ENCODE peak calls at places on chromosomes 4 and X, in eight cellular contexts. C, A, B, Q, P, O, X and T are unnamed samples.

GRCh38 chrX:153538424-153538823 is 21.0 kb downstream of the ATP2B3 start:
- DNase-seq in C (no peak), A (no peak), B (no peak), Q (no peak), P (no peak), O (no peak), X (no peak), T (no peak)

GRCh38 chr4:154989511-154989910 is 208.4 kb downstream of the RBM46 start:
- DNase-seq in C (no peak), A (no peak), B (no peak), Q (no peak), P (no peak), O (no peak), X (no peak), T (no peak)

GRCh38 chr4:27635936-27636913 is 775.6 kb downstream of the STIM2 start:
- DNase-seq in C (no peak), A (peak), B (no peak), Q (no peak), P (no peak), O (no peak), X (no peak), T (no peak)

GRCh38 chr4:55121246-55121645 is 4.1 kb downstream of the KDR start:
- DNase-seq in C (no peak), A (no peak), B (no peak), Q (no peak), P (no peak), O (peak), X (no peak), T (no peak)

GRCh38 chrX:22652596-22652995 is 347.2 kb upstream of the DDX53 start:
- DNase-seq in C (no peak), A (no peak), B (no peak), Q (no peak), P (peak), O (no peak), X (no peak), T (no peak)

GRCh38 chr4:20368926-20369325 is 117.2 kb downstream of the SLIT2 start:
- DNase-seq in C (no peak), A (no peak), B (no peak), Q (no peak), P (no peak), O (no peak), X (no peak), T (no peak)

GRCh38 chr4:142404191-142404611 is 441.9 kb downstream of the INPP4B start:
- DNase-seq in C (no peak), A (no peak), B (no peak), Q (peak), P (no peak), O (peak), X (no peak), T (no peak)

GRCh38 chrX:132468454-132468853 is 20.4 kb downstream of the MBNL3 start:
- DNase-seq in C (no peak), A (no peak), B (no peak), Q (no peak), P (no peak), O (no peak), X (no peak), T (no peak)

GRCh38 chrX:40177489-40177888 is 79.7 kb upstream of the BCOR start:
- DNase-seq in C (no peak), A (no peak), B (no peak), Q (no peak), P (no peak), O (no peak), X (no peak), T (no peak)

GRCh38 chrX:40175416-40176255 is 77.9 kb upstream of the BCOR start:
- DNase-seq in C (peak), A (no peak), B (peak), Q (no peak), P (peak), O (peak), X (no peak), T (no peak)

GRCh38 chrX:40176979-40177430 is 79.2 kb upstream of the BCOR start:
- DNase-seq in C (peak), A (no peak), B (peak), Q (no peak), P (no peak), O (peak), X (no peak), T (no peak)

GRCh38 chrX:40174594-40175415 is 77.0 kb upstream of the BCOR start:
- DNase-seq in C (no peak), A (no peak), B (peak), Q (no peak), P (peak), O (peak), X (no peak), T (no peak)

GRCh38 chrX:40176256-40176978 is 78.7 kb upstream of the BCOR start:
- DNase-seq in C (peak), A (no peak), B (peak), Q (no peak), P (peak), O (peak), X (no peak), T (no peak)
- TF ChIP-seq POLR2A in C (peak), A (peak), B (no peak), Q (no peak), P (peak), O (no peak), X (no peak), T (peak)

GRCh38 chr4:14771504-14772175 is 230.6 kb upstream of the CPEB2 start:
- DNase-seq in C (no peak), A (no peak), B (no peak), Q (no peak), P (no peak), O (no peak), X (no peak), T (no peak)
- TF ChIP-seq POLR2AphosphoS5 in C (no peak), A (no peak), B (no peak), Q (no peak), P (no peak), O (no peak), X (no peak), T (no peak)

DNA sequence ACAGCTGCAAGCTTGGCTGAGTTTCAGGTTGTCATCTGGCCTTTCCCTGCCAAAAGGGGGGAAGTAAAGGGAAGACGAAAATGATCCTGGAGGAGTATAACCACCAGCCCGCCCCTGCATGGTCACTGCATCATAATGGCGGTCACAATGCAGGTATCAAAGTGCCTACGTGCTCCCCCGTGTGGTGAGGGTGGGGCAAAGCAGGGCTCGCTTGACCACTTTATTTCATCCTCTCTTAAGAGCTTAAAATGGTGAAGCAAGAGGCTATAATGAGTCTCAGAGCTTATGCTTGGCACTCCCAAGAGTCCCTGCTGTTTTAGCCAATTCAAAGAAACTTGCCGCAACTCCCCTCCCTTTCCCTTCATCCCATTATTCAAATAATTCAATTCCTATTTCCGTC is 105.6 kb downstream of the APOOL start:
- DNase-seq in C (peak), A (no peak), B (no peak), Q (peak), P (no peak), O (no peak), X (no peak), T (peak)
- TF ChIP-seq POLR2A in C (no peak), A (no peak), B (no peak), Q (no peak), P (no peak), O (no peak), X (no peak), T (no peak)

GRCh38 chrX:443676-444210 is 57.0 kb upstream of the PPP2R3B start:
- DNase-seq in C (no peak), A (no peak), B (peak), Q (no peak), P (no peak), O (no peak), X (no peak), T (no peak)
- TF ChIP-seq POLR2AphosphoS5 in C (no peak), A (no peak), B (no peak), Q (no peak), P (no peak), O (no peak), X (no peak), T (no peak)

DNA sequence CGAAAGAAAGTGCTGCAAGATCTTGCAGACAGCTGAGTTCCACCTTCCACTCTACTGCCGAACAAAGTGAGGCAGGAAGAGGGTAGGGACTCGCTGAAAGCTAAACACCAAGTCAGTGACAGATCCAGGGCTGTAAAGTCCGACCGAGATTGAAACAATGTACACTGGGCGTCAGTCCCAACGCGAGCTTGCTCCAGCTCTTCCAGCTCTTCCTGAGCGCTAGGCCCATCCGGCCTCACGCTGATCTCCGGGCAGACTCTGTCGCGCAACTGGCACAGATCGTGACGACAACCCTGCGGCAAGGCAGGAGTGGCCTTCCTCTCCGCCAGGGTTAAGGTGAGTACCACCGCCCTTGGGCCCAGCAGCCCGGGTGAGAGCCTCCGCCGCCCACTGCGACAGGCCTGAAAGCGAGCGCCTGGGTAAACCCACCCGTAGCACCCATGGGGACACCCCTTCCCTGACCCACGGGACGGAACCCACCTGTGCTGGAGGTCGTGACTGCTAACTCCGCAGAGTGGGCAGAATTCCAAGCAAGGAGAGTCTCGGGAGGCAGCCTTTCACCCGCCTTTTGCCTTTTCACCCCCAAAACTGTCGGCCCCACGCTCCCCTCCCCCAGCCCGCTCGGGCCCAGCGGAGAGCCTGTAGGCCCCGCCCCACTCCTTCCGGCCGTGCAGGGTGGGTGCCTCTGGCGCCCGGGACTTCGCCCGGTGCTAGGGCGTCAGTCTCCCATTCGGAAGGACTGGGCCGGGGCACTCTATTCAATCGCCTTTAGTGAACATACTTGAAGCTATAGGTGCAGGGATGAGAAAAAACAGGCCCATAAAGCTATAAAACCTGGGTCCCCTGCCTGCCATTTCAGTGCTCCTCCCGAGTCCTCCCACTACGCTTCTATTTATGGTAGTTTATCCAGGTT is at the start of gene TMLHE:
- DNase-seq in C (peak), A (peak), B (peak), Q (peak), P (peak), O (peak), X (peak), T (peak)
- TF ChIP-seq POLR2A in C (peak), A (peak), B (no peak), Q (peak), P (peak), O (peak), X (no peak), T (peak)

DNA sequence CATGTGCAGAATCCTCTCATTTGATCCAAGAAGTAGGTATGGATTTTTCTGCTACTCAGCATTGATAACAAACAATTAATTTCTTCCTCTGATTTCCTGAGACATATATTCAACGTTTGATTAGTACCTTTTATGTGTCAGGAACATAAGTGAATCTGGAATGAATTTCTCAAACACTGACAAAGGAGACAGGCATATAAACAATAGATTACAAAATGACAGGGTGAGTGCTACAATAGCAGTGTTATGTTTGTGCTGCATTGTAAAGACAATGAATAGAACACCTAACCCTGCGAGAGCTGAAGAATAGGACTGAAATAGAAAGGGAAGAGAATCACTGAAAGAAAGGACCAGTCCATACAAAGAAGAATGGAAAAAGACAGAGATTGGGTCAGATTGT is 52.9 kb downstream of the ARHGAP24 start:
- DNase-seq in C (no peak), A (no peak), B (no peak), Q (no peak), P (no peak), O (no peak), X (no peak), T (no peak)
- TF ChIP-seq POLR2AphosphoS5 in C (no peak), A (no peak), B (no peak), Q (no peak), P (no peak), O (no peak), X (no peak), T (no peak)

GRCh38 chr4:1130318-1131186 is 17.2 kb upstream of the RNF212 start:
- DNase-seq in C (peak), A (peak), B (peak), Q (peak), P (peak), O (peak), X (no peak), T (no peak)
- TF ChIP-seq POLR2A in C (no peak), A (no peak), B (no peak), Q (no peak), P (no peak), O (no peak), X (no peak), T (no peak)